ENCODE peak calls at places on chromosomes 12 and 14, in nine cellular contexts. Z is fibroblast of mammary gland, C is astrocyte, F is left ventricle myocardium inferior, S is neural crest cell, X is tibial nerve, Y is fibroblast of lung, P is epithelial cell of esophagus, G is omental fat pad. I is an unnamed sample.
A peak's percentile ranks its signal among the peaks of the same experiment; 100 is the strongest.

GRCh38 chr14:103519837-103520212 is 2.8 kb downstream of the CKB start:
- DNase-seq in P (no peak), X (no peak), Z (no peak), Y (no peak), C (no peak), G (no peak), F (peak; percentile 40), S (no peak), I (no peak)

GRCh38 chr12:2792670-2793500 is 1.9 kb upstream of the FKBP4 start:
- DNase-seq in P (no peak), Z (no peak), Y (no peak), S (no peak), C (no peak), G (no peak), X (no peak), F (no peak), I (no peak)

GRCh38 chr12:122423258-122424165 is 1.0 kb upstream of the CLIP1 start:
- DNase-seq in C (peak; percentile 49), S (peak; percentile 69), X (no peak), F (no peak), Z (no peak), P (peak; percentile 43), Y (peak; percentile 67), G (no peak), I (no peak)

GRCh38 chr12:12032771-12033588 is 37.8 kb upstream of the BCL2L14 start:
- DNase-seq in Y (peak; percentile 80), F (peak; percentile 72), X (peak; percentile 53), G (no peak), Z (peak; percentile 88), P (peak; percentile 88), S (peak; percentile 73), C (peak; percentile 74), I (peak; percentile 89)

GRCh38 chr14:46048127-46048526 is 603.5 kb downstream of the RPL10L start:
- DNase-seq in P (peak; percentile 19), G (no peak), Y (peak; percentile 47), F (no peak), C (peak; percentile 32), Z (peak; percentile 46), S (peak; percentile 50), X (no peak), I (no peak)

GRCh38 chr12:73220951-73221350 is 948.8 kb downstream of the TRHDE start:
- DNase-seq in S (no peak), Z (no peak), X (no peak), F (no peak), P (no peak), C (no peak), Y (no peak), G (no peak), I (no peak)

GRCh38 chr14:50083467-50084337 is 32.7 kb downstream of the VCPKMT start:
- DNase-seq in C (no peak), P (no peak), S (no peak), X (no peak), G (no peak), F (no peak), Y (no peak), Z (no peak), I (no peak)

GRCh38 chr14:73242274-73242960 is 5.1 kb downstream of the PAPLN start:
- DNase-seq in Z (peak; percentile 25), F (no peak), X (no peak), P (no peak), G (no peak), Y (no peak), C (no peak), S (no peak), I (no peak)

GRCh38 chr12:118816296-118816695 is 165.0 kb upstream of the SRRM4 start:
- DNase-seq in P (no peak), X (no peak), Y (no peak), C (no peak), F (no peak), Z (no peak), S (no peak), G (no peak), I (no peak)

GRCh38 chr12:42933461-42934081 is 344.0 kb upstream of the PRICKLE1 start:
- DNase-seq in S (no peak), G (no peak), Z (no peak), P (no peak), X (no peak), F (no peak), Y (peak; percentile 31), C (peak; percentile 34), I (no peak)

GRCh38 chr12:124762791-124763593 is 100.7 kb downstream of the SCARB1 start:
- DNase-seq in Y (peak; percentile 84), F (no peak), X (peak; percentile 51), S (no peak), Z (no peak), C (peak; percentile 80), P (peak; percentile 82), G (no peak), I (no peak)

GRCh38 chr12:54569072-54569471 is 19.4 kb downstream of the PPP1R1A start:
- DNase-seq in X (no peak), S (no peak), Z (no peak), P (no peak), Y (no peak), G (no peak), F (no peak), C (no peak), I (no peak)

GRCh38 chr12:123761841-123762714 is at the start of gene DNAH10:
- DNase-seq in F (no peak), Y (peak; percentile 22), X (no peak), C (peak; percentile 6), Z (peak; percentile 6), G (no peak), P (peak; percentile 26), S (peak; percentile 68), I (no peak)

GRCh38 chr12:34354239-34355200 is 332.2 kb downstream of the ALG10 start:
- DNase-seq in Y (no peak), Z (no peak), S (no peak), F (no peak), X (no peak), G (no peak), P (no peak), C (no peak), I (no peak)

GRCh38 chr12:94534761-94535613 is 75.3 kb upstream of the CEP83 start:
- DNase-seq in S (peak; percentile 26), G (no peak), Y (no peak), P (no peak), X (no peak), C (no peak), F (no peak), Z (no peak), I (peak; percentile 36)

GRCh38 chr12:2118061-2118460 is 65.3 kb downstream of the CACNA1C start:
- DNase-seq in G (no peak), C (no peak), F (no peak), S (no peak), Y (no peak), Z (no peak), X (no peak), P (no peak), I (no peak)

GRCh38 chr12:95908573-95908972 is 33.8 kb downstream of the CCDC38 start:
- DNase-seq in Y (peak; percentile 50), X (no peak), C (peak; percentile 30), Z (peak; percentile 36), P (no peak), S (no peak), G (no peak), F (no peak), I (no peak)

DNA sequence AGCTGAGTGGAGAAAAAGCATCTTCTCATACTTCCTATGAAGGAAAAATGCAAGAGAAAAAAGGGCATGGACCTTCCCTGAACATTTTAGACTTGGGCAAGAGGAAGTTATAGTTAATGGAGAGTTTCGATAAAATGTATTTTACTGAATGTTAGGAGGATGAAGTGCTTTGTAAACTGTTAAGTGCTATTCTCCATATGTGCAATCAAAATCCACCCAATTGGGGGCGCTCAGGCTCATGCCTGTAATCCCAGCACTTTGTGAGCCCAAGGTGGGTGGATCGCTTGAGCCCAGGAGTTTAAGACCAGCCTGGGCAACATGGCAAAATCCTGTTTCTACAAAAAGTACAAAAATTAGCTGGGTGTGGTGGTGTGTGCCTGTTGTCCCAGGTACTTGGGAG is 1.9 kb upstream of the CNPY2 start:
- DNase-seq in G (no peak), F (no peak), X (no peak), Y (no peak), P (no peak), C (no peak), S (no peak), Z (no peak), I (no peak)
- TF ChIP-seq CTCF in G (no peak), F (no peak), X (no peak), Y (no peak), P (no peak), C (no peak), S (no peak), Z (no peak), I (no peak)

GRCh38 chr14:30373053-30373849 is 185.7 kb upstream of the G2E3 start:
- DNase-seq in Y (no peak), X (no peak), S (no peak), F (no peak), P (no peak), C (no peak), Z (no peak), G (no peak), I (no peak)

GRCh38 chr14:30369531-30370180 is 189.3 kb upstream of the G2E3 start:
- DNase-seq in C (no peak), F (no peak), P (no peak), X (no peak), Y (no peak), G (no peak), S (no peak), Z (no peak), I (no peak)

DNA sequence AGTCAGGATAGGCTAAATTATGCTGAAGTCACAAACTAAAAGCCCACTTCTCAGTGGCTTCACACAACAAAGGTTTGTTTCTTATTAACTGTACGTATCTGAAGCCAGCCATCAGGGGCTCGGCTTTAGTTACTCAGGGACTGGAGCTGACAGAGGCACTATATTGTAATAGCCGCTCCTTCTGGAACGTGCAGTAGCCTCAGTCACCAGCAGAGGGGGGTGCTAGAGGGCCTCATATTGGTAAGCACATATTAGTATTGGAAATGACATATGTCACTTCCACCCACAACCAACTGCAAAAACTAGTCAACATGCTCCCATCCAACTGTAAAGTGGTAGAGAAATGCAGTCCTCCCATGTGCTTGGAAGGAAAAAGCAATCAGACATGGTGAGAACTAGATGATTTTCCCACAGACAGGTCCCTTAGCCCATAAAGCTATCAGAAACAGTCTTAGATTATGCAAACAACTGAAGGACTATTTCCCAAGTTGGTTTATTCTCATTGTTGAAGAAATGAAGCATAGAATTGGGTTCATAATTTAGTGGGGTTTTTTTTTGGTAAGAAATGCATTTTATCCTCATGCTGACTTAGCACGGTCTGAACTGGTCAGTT is 183.6 kb upstream of the G2E3 start:
- DNase-seq in X (peak; percentile 42), C (peak; percentile 11), Y (peak; percentile 33), S (peak; percentile 57), G (peak; percentile 66), F (peak; percentile 47), Z (peak; percentile 62), P (peak; percentile 73), I (no peak)
- TF ChIP-seq CTCF in X (peak; percentile 66), C (peak; percentile 79), Y (peak; percentile 95), S (peak; percentile 80), G (peak; percentile 37), F (peak; percentile 85), Z (peak; percentile 93), P (peak; percentile 94), I (peak; percentile 68)

GRCh38 chr12:45122776-45123380 is 72.0 kb upstream of the DBX2 start:
- DNase-seq in C (peak; percentile 12), Y (peak; percentile 31), P (peak; percentile 61), F (no peak), X (no peak), Z (peak; percentile 66), G (no peak), S (no peak), I (no peak)
- TF ChIP-seq CTCF in C (peak; percentile 22), Y (peak; percentile 56), P (peak; percentile 53), F (peak; percentile 54), X (no peak), Z (peak; percentile 61), G (no peak), S (peak; percentile 64), I (peak; percentile 45)

GRCh38 chr14:24215495-24216344 is at the start of gene MDP1:
- DNase-seq in Y (peak; percentile 82), P (peak; percentile 91), G (peak; percentile 62), Z (peak; percentile 83), X (peak; percentile 77), F (peak; percentile 87), S (peak; percentile 70), C (peak; percentile 74), I (peak; percentile 89)
- TF ChIP-seq CTCF in Y (peak; percentile 37), P (peak; percentile 54), G (no peak), Z (peak; percentile 31), X (peak; percentile 60), F (peak; percentile 58), S (peak; percentile 68), C (peak; percentile 58), I (peak; percentile 57)

I was measured in osteocyte.